ENCODE peak calls at places on chromosome 20, in ten cellular contexts. U, K, W, A, T, Z, Q, E, X and H are unnamed samples.
A peak's percentile ranks its signal among the peaks of the same experiment; 100 is the strongest.

GRCh38 chr20:11394145-11394833 is 523.4 kb upstream of the BTBD3 start:
- DNase-seq in U (peak; percentile 97), K (no peak), W (no peak), A (no peak), T (no peak), Z (no peak), Q (no peak), E (peak; percentile 92), X (no peak), H (no peak)

GRCh38 chr20:54680872-54681297 is 205.5 kb downstream of the DOK5 start:
- DNase-seq in U (peak; percentile 35), K (peak; percentile 69), W (peak; percentile 22), A (peak; percentile 2), T (no peak), Z (no peak), Q (peak; percentile 44), E (peak; percentile 12), X (no peak), H (peak; percentile 7)

GRCh38 chr20:57592263-57593092 is 27.7 kb downstream of the ZBP1 start:
- DNase-seq in U (no peak), K (no peak), W (no peak), A (no peak), T (no peak), Z (no peak), Q (no peak), E (no peak), X (no peak), H (no peak)

GRCh38 chr20:48630342-48631075 is 197.3 kb downstream of the PREX1 start:
- DNase-seq in U (no peak), K (no peak), W (no peak), A (no peak), T (no peak), Z (no peak), Q (no peak), E (no peak), X (no peak), H (no peak)

GRCh38 chr20:35901678-35902544 is 52.4 kb downstream of the SCAND1 start:
- DNase-seq in U (peak; percentile 97), K (peak; percentile 73), W (peak; percentile 46), A (no peak), T (peak; percentile 80), Z (no peak), Q (no peak), E (peak; percentile 84), X (no peak), H (no peak)

GRCh38 chr20:18983796-18984195 is 170.2 kb downstream of the SCP2D1 start:
- DNase-seq in U (no peak), K (no peak), W (no peak), A (no peak), T (no peak), Z (no peak), Q (no peak), E (no peak), X (no peak), H (no peak)

GRCh38 chr20:32296412-32296811 is 19.0 kb downstream of the KIF3B start:
- DNase-seq in U (peak; percentile 11), K (no peak), W (no peak), A (no peak), T (no peak), Z (no peak), Q (no peak), E (no peak), X (no peak), H (no peak)

GRCh38 chr20:32077192-32077591 is 25.1 kb downstream of the HCK start:
- DNase-seq in U (no peak), K (peak; percentile 46), W (no peak), A (no peak), T (no peak), Z (no peak), Q (peak; percentile 50), E (no peak), X (no peak), H (no peak)

GRCh38 chr20:47544240-47544639 is 42.6 kb downstream of the NCOA3 start:
- DNase-seq in U (peak; percentile 64), K (no peak), W (no peak), A (no peak), T (no peak), Z (no peak), Q (no peak), E (peak; percentile 67), X (no peak), H (no peak)

GRCh38 chr20:51097334-51098176 is 74.6 kb upstream of the KCNG1 start:
- DNase-seq in U (no peak), K (no peak), W (no peak), A (no peak), T (no peak), Z (no peak), Q (no peak), E (no peak), X (no peak), H (no peak)

GRCh38 chr20:58003525-58003924 is 224.9 kb downstream of the ANKRD60 start:
- DNase-seq in U (no peak), K (no peak), W (no peak), A (no peak), T (peak; percentile 51), Z (no peak), Q (no peak), E (no peak), X (no peak), H (no peak)

GRCh38 chr20:51985753-51986152 is 183.4 kb upstream of the SALL4 start:
- DNase-seq in U (no peak), K (no peak), W (no peak), A (no peak), T (no peak), Z (no peak), Q (no peak), E (no peak), X (no peak), H (no peak)

GRCh38 chr20:63950701-63951397 is 5.4 kb downstream of the UCKL1 start:
- DNase-seq in U (no peak), K (no peak), W (no peak), A (no peak), T (no peak), Z (no peak), Q (no peak), E (no peak), X (no peak), H (no peak)

GRCh38 chr20:19815553-19815991 is 57.5 kb downstream of the RIN2 start:
- DNase-seq in U (peak; percentile 99), K (peak; percentile 40), W (peak; percentile 93), A (no peak), T (peak; percentile 95), Z (no peak), Q (peak; percentile 38), E (peak; percentile 98), X (no peak), H (peak; percentile 63)

GRCh38 chr20:835220-836045 is 1.9 kb downstream of the FAM110A start:
- DNase-seq in U (no peak), K (peak; percentile 45), W (no peak), A (no peak), T (no peak), Z (no peak), Q (no peak), E (no peak), X (no peak), H (no peak)

GRCh38 chr20:56368351-56369134 is 9.8 kb downstream of the FAM210B start:
- DNase-seq in U (no peak), K (no peak), W (no peak), A (no peak), T (no peak), Z (no peak), Q (peak; percentile 94), E (no peak), X (no peak), H (no peak)

GRCh38 chr20:60403105-60403741 is 445.0 kb downstream of the CDH26 start:
- DNase-seq in U (no peak), K (no peak), W (no peak), A (no peak), T (no peak), Z (no peak), Q (no peak), E (no peak), X (no peak), H (no peak)

GRCh38 chr20:62733250-62733842 is 24.7 kb downstream of the NTSR1 start:
- DNase-seq in U (no peak), K (no peak), W (no peak), A (no peak), T (no peak), Z (no peak), Q (no peak), E (no peak), X (no peak), H (no peak)

GRCh38 chr20:17735959-17736621 is 36.3 kb downstream of the BANF2 start:
- DNase-seq in U (peak; percentile 26), K (no peak), W (no peak), A (no peak), T (no peak), Z (no peak), Q (no peak), E (peak; percentile 19), X (no peak), H (no peak)

GRCh38 chr20:9051508-9051907 is 17.4 kb upstream of the PLCB4 start:
- DNase-seq in U (peak; percentile 99), K (no peak), W (peak; percentile 93), A (no peak), T (peak; percentile 75), Z (no peak), Q (no peak), E (peak; percentile 98), X (no peak), H (no peak)

GRCh38 chr20:51660741-51661608 is 107.2 kb downstream of the ATP9A start:
- DNase-seq in U (peak; percentile 93), K (no peak), W (no peak), A (no peak), T (no peak), Z (no peak), Q (no peak), E (peak; percentile 94), X (no peak), H (no peak)

GRCh38 chr20:10427060-10427692 is 6.8 kb downstream of the MKKS start:
- DNase-seq in U (peak; percentile 74), K (peak; percentile 59), W (peak; percentile 66), A (no peak), T (peak; percentile 55), Z (peak; percentile 39), Q (peak; percentile 74), E (peak; percentile 42), X (no peak), H (no peak)

GRCh38 chr20:51440589-51440988 is 101.9 kb downstream of the NFATC2 start:
- DNase-seq in U (no peak), K (no peak), W (no peak), A (no peak), T (no peak), Z (no peak), Q (no peak), E (no peak), X (no peak), H (no peak)

GRCh38 chr20:56417402-56417801 is 5.3 kb downstream of the CASS4 start:
- DNase-seq in U (no peak), K (no peak), W (no peak), A (no peak), T (no peak), Z (no peak), Q (no peak), E (no peak), X (no peak), H (no peak)

GRCh38 chr20:43507150-43508080 is at the start of gene L3MBTL1:
- DNase-seq in U (peak; percentile 23), K (no peak), W (no peak), A (no peak), T (peak; percentile 82), Z (no peak), Q (no peak), E (no peak), X (no peak), H (no peak)

GRCh38 chr20:37848706-37849105 is 54.2 kb upstream of the VSTM2L start:
- DNase-seq in U (no peak), K (no peak), W (no peak), A (no peak), T (no peak), Z (no peak), Q (no peak), E (no peak), X (no peak), H (no peak)

GRCh38 chr20:25233016-25233772 is 14.7 kb upstream of the PYGB start:
- DNase-seq in U (peak; percentile 65), K (no peak), W (peak; percentile 36), A (no peak), T (peak; percentile 92), Z (no peak), Q (no peak), E (peak; percentile 15), X (no peak), H (no peak)

GRCh38 chr20:44651507-44652373 is at the start of gene ADA:
- DNase-seq in U (peak; percentile 21), K (peak; percentile 65), W (no peak), A (peak; percentile 19), T (peak; percentile 54), Z (peak; percentile 54), Q (no peak), E (no peak), X (no peak), H (peak; percentile 68)